ENCODE peak calls at places on chromosome 13, in ten cellular contexts. K is AG10803; W is stimulated activated CD8-positive, alpha-beta memory T cell treated with anti-CD3 and anti-CD28 coated beads, Interleukin-7, amount 100 ng/mL, for 24 hours; U is A172; Q is PC-3; F is T-helper 1 cell; N is C1 segment of cervical spinal cord; D is fibroblast of mammary gland; Y is caudate nucleus; H is hepatic stellate cell. B is an unnamed sample.

GRCh38 chr13:112726018-112726767 is 36.4 kb downstream of the ATP11A start:
- DNase-seq in Q (peak), K (no peak), W (no peak), Y (no peak), F (no peak), U (no peak), N (no peak), D (no peak), H (no peak), B (no peak)

GRCh38 chr13:75512253-75512652 is 25.4 kb downstream of the COMMD6 start:
- DNase-seq in K (peak), N (no peak), H (no peak), D (no peak), Q (no peak), W (no peak), F (no peak), Y (no peak), U (no peak), B (no peak)

GRCh38 chr13:101698400-101698799 is 245.9 kb downstream of the ITGBL1 start:
- DNase-seq in N (no peak), Q (no peak), H (no peak), D (peak), Y (no peak), W (no peak), K (peak), F (no peak), U (no peak), B (no peak)

GRCh38 chr13:60134376-60134775 is 29.4 kb downstream of the DIAPH3 start:
- DNase-seq in D (peak), K (peak), Q (no peak), N (no peak), Y (no peak), W (no peak), U (no peak), F (no peak), H (no peak), B (peak)

GRCh38 chr13:112740502-112741131 is 50.8 kb downstream of the ATP11A start:
- DNase-seq in Q (no peak), W (no peak), H (peak), K (peak), N (no peak), U (peak), F (no peak), D (peak), Y (no peak), B (peak)

GRCh38 chr13:91278888-91279287 is 68.6 kb upstream of the MIR17HG start:
- DNase-seq in U (no peak), Q (no peak), H (no peak), Y (no peak), W (no peak), D (no peak), F (no peak), K (no peak), N (no peak), B (no peak)

GRCh38 chr13:90947976-90948375 is 399.5 kb upstream of the MIR17HG start:
- DNase-seq in K (no peak), N (no peak), Q (peak), F (no peak), W (no peak), U (peak), D (no peak), H (no peak), Y (no peak), B (no peak)

GRCh38 chr13:102191951-102192461 is 209.8 kb downstream of the FGF14 start:
- DNase-seq in N (no peak), W (no peak), F (no peak), K (no peak), D (peak), H (peak), Y (no peak), U (peak), Q (peak), B (peak)

B was measured in M059J.